ENCODE peak calls at places on chromosomes 13 and 19, in four cellular contexts. D, C, L and T are unnamed samples.
A peak's percentile ranks its signal among the peaks of the same experiment; 100 is the strongest.

GRCh38 chr13:94312511-94313191 is 166.8 kb downstream of the DCT start:
- DNase-seq in D (no peak), L (no peak), C (no peak), T (no peak)

GRCh38 chr19:16023558-16023915 is 52.8 kb upstream of the TPM4 start:
- DNase-seq in C (no peak), L (no peak), D (no peak), T (no peak)

GRCh38 chr19:52171321-52172169 is at the start of gene ZNF836:
- DNase-seq in L (peak; percentile 53), C (peak; percentile 69), D (no peak), T (peak; percentile 74)

GRCh38 chr13:113273856-113274590 is 23.0 kb upstream of the LAMP1 start:
- DNase-seq in L (no peak), C (peak; percentile 72), D (no peak), T (peak; percentile 67)

GRCh38 chr13:73335226-73335625 is 276.4 kb downstream of the KLF5 start:
- DNase-seq in L (no peak), C (peak; percentile 20), D (peak; percentile 8), T (peak; percentile 87)

GRCh38 chr19:32558607-32559228 is 22.3 kb upstream of the PDCD5 start:
- DNase-seq in D (no peak), C (no peak), L (no peak), T (no peak)

GRCh38 chr19:3176715-3177501 is 1.7 kb upstream of the S1PR4 start:
- DNase-seq in L (no peak), C (peak; percentile 54), D (no peak), T (peak; percentile 70)

GRCh38 chr13:20412761-20413355 is 112.8 kb downstream of the CRYL1 start:
- DNase-seq in C (no peak), L (no peak), D (no peak), T (peak; percentile 9)

GRCh38 chr13:45472171-45472705 is 7.5 kb downstream of the COG3 start:
- DNase-seq in D (no peak), L (no peak), C (no peak), T (peak; percentile 55)

GRCh38 chr13:26390203-26390602 is 136.3 kb downstream of the CDK8 start:
- DNase-seq in C (no peak), D (no peak), L (no peak), T (no peak)

GRCh38 chr13:102569488-102569887 is 27.3 kb upstream of the TPP2 start:
- DNase-seq in C (peak; percentile 63), D (no peak), L (no peak), T (peak; percentile 64)

GRCh38 chr19:38974599-38975213 is 836 bp downstream of the FBXO17 start:
- DNase-seq in D (no peak), L (no peak), C (peak; percentile 35), T (peak; percentile 23)

GRCh38 chr19:15154002-15154612 is 46.7 kb downstream of the NOTCH3 start:
- DNase-seq in L (no peak), C (peak; percentile 59), D (no peak), T (peak; percentile 70)

GRCh38 chr19:48249502-48250014 is 6.2 kb downstream of the CARD8 start:
- DNase-seq in L (no peak), C (no peak), D (no peak), T (no peak)

GRCh38 chr13:51632643-51633357 is 48.5 kb downstream of the WDFY2 start:
- DNase-seq in C (no peak), L (no peak), D (no peak), T (no peak)

GRCh38 chr19:47863514-47863936 is 4.5 kb downstream of the TPRX2 start:
- DNase-seq in C (peak; percentile 66), L (peak; percentile 18), D (peak; percentile 52), T (peak; percentile 69)

GRCh38 chr13:26978081-26978860 is 193.3 kb downstream of the USP12 start:
- DNase-seq in D (no peak), C (no peak), L (no peak), T (no peak)

GRCh38 chr19:53965091-53965490 is 2.4 kb downstream of the CACNG8 start:
- DNase-seq in C (no peak), L (no peak), D (no peak), T (no peak)

GRCh38 chr13:111555906-111556305 is 235.5 kb downstream of the TEX29 start:
- DNase-seq in D (no peak), C (no peak), L (no peak), T (no peak)